ENCODE peak calls at places on chromosomes 7 and 10, in ten cellular contexts. Z is mucosa of gallbladder; B is fibroblast of lung; D is activated T-helper 1 cell treated with anti-CD3 and anti-CD28 coated beads, Interleukin-2, amount 50 U/mL, for 16 hours; X is amniotic stem cell; L is H54; H is AG08396; U is kidney epithelial cell; A is activated CD4-positive, alpha-beta T cell treated with anti-CD3 and anti-CD28 coated beads for 24 hours; N is activated T-cell treated with anti-CD3 and anti-CD28 coated beads, Interleukin-2, amount 50 U/mL, for 72 hours. J is an unnamed sample.

GRCh38 chr7:44736896-44737295 is 11.8 kb upstream of the ZMIZ2 start:
- DNase-seq in B (no peak), D (no peak), H (no peak), U (no peak), X (no peak), A (no peak), Z (no peak), N (no peak), L (no peak), J (no peak)

GRCh38 chr10:76122056-76122455 is 690.6 kb downstream of the LRMDA start:
- DNase-seq in N (no peak), A (no peak), D (no peak), B (no peak), X (no peak), L (no peak), Z (no peak), H (no peak), U (no peak), J (no peak)

GRCh38 chr10:119025776-119026175 is 3.7 kb upstream of the NANOS1 start:
- DNase-seq in U (no peak), B (no peak), A (no peak), D (no peak), Z (no peak), L (no peak), N (no peak), H (no peak), X (no peak), J (no peak)

GRCh38 chr7:39667354-39667923 is 44.1 kb downstream of the RALA start:
- DNase-seq in L (no peak), D (no peak), A (no peak), B (peak), N (no peak), H (no peak), Z (no peak), U (no peak), X (no peak), J (no peak)

GRCh38 chr7:112018305-112019030 is 187.7 kb downstream of the DOCK4 start:
- DNase-seq in D (no peak), H (no peak), L (no peak), B (no peak), X (no peak), Z (no peak), A (no peak), U (no peak), N (no peak), J (no peak)

GRCh38 chr7:107913846-107914245 is 22.9 kb downstream of the DLD start:
- DNase-seq in D (no peak), U (no peak), Z (no peak), X (no peak), A (no peak), N (no peak), H (no peak), L (no peak), B (no peak), J (no peak)

GRCh38 chr10:608331-609265 is 80.9 kb downstream of the DIP2C start:
- DNase-seq in H (peak), N (no peak), X (no peak), Z (no peak), A (no peak), U (no peak), D (no peak), B (peak), L (no peak), J (no peak)

GRCh38 chr7:41731486-41732278 is 28.8 kb upstream of the INHBA start:
- DNase-seq in L (no peak), D (no peak), A (no peak), Z (no peak), U (no peak), X (no peak), N (no peak), H (no peak), B (no peak), J (no peak)

GRCh38 chr7:148696787-148697186 is 1.9 kb upstream of the CUL1 start:
- DNase-seq in A (no peak), N (no peak), U (no peak), H (no peak), Z (no peak), X (no peak), L (no peak), B (no peak), D (no peak), J (no peak)

GRCh38 chr7:28678421-28678965 is 266.2 kb downstream of the CREB5 start:
- DNase-seq in L (no peak), N (no peak), X (no peak), H (no peak), U (no peak), B (no peak), A (no peak), D (no peak), Z (no peak), J (no peak)

GRCh38 chr7:98135984-98136383 is 29.3 kb downstream of the LMTK2 start:
- DNase-seq in B (no peak), D (no peak), H (no peak), A (no peak), U (no peak), X (no peak), L (no peak), N (no peak), Z (no peak), J (no peak)

GRCh38 chr7:37216923-37217322 is 231.7 kb downstream of the ELMO1 start:
- DNase-seq in U (no peak), X (no peak), A (no peak), N (no peak), Z (no peak), D (no peak), L (no peak), B (no peak), H (no peak), J (no peak)

GRCh38 chr7:32680259-32681173 is 185.2 kb downstream of the AVL9 start:
- DNase-seq in H (no peak), D (no peak), X (no peak), B (peak), U (no peak), N (no peak), Z (peak), L (no peak), A (no peak), J (no peak)

GRCh38 chr7:55512635-55513034 is 59.7 kb downstream of the VOPP1 start:
- DNase-seq in N (no peak), L (no peak), B (no peak), Z (no peak), U (no peak), H (no peak), A (no peak), D (no peak), X (no peak), J (no peak)

GRCh38 chr10:109866168-109866994 is 56.9 kb downstream of the XPNPEP1 start:
- DNase-seq in Z (no peak), L (no peak), D (no peak), N (no peak), H (peak), U (no peak), X (no peak), B (peak), A (no peak), J (peak)

GRCh38 chr7:75866497-75867389 is 12.1 kb upstream of the RHBDD2 start:
- DNase-seq in N (peak), H (peak), L (peak), X (peak), Z (peak), B (peak), U (no peak), A (no peak), D (no peak), J (peak)

J was measured in GM03348.